ENCODE peak calls at places on chromosomes 1 and 21, in ten cellular contexts. One of them, this sample, is unnamed.

GRCh38 chr1:246689409-246689997 is 34.7 kb upstream of the SCCPDH start:
- DNase-seq in H54: peak; percentile 88
- DNase-seq in activated T-helper 1 cell treated with anti-CD3 and anti-CD28 coated beads, Interleukin-12 subunit alpha, Interleukin-12 subunit beta, Interleukin-2, Interleukin-4 antibody, amounts not matched to agents 30 ng/mL and 10 ng/mL and 1 ng/mL, durations not matched to agents 14 hours and 24 hours and 36 hours: peak; percentile 20
- DNase-seq in nucleus accumbens: peak; percentile 44
- DNase-seq in endothelial cell: peak; percentile 50
- DNase-seq in omental fat pad: no peak
- DNase-seq in mesenchymal stem cell: peak; percentile 74
- DNase-seq in kidney: peak; percentile 83
- DNase-seq in HT1080: peak; percentile 74
- DNase-seq in cerebellar cortex: peak; percentile 82
- DNase-seq in this sample: peak; percentile 55

GRCh38 chr1:246797597-246797996 is 73.4 kb downstream of the SCCPDH start:
- DNase-seq in H54: no peak
- DNase-seq in activated T-helper 1 cell treated with anti-CD3 and anti-CD28 coated beads, Interleukin-12 subunit alpha, Interleukin-12 subunit beta, Interleukin-2, Interleukin-4 antibody, amounts not matched to agents 30 ng/mL and 10 ng/mL and 1 ng/mL, durations not matched to agents 14 hours and 24 hours and 36 hours: no peak
- DNase-seq in nucleus accumbens: no peak
- DNase-seq in endothelial cell: no peak
- DNase-seq in omental fat pad: no peak
- DNase-seq in mesenchymal stem cell: no peak
- DNase-seq in kidney: peak; percentile 29
- DNase-seq in HT1080: no peak
- DNase-seq in cerebellar cortex: no peak
- DNase-seq in this sample: peak; percentile 59

GRCh38 chr1:119363162-119363561 is 5.4 kb upstream of the HAO2 start:
- DNase-seq in H54: no peak
- DNase-seq in activated T-helper 1 cell treated with anti-CD3 and anti-CD28 coated beads, Interleukin-12 subunit alpha, Interleukin-12 subunit beta, Interleukin-2, Interleukin-4 antibody, amounts not matched to agents 30 ng/mL and 10 ng/mL and 1 ng/mL, durations not matched to agents 14 hours and 24 hours and 36 hours: no peak
- DNase-seq in nucleus accumbens: no peak
- DNase-seq in endothelial cell: no peak
- DNase-seq in omental fat pad: no peak
- DNase-seq in mesenchymal stem cell: no peak
- DNase-seq in kidney: no peak
- DNase-seq in HT1080: no peak
- DNase-seq in cerebellar cortex: no peak
- DNase-seq in this sample: no peak

GRCh38 chr1:220877348-220878095 is 1.7 kb upstream of the HLX start:
- DNase-seq in H54: no peak
- DNase-seq in activated T-helper 1 cell treated with anti-CD3 and anti-CD28 coated beads, Interleukin-12 subunit alpha, Interleukin-12 subunit beta, Interleukin-2, Interleukin-4 antibody, amounts not matched to agents 30 ng/mL and 10 ng/mL and 1 ng/mL, durations not matched to agents 14 hours and 24 hours and 36 hours: no peak
- DNase-seq in nucleus accumbens: no peak
- DNase-seq in endothelial cell: no peak
- DNase-seq in omental fat pad: no peak
- DNase-seq in mesenchymal stem cell: peak; percentile 70
- DNase-seq in kidney: no peak
- DNase-seq in HT1080: no peak
- DNase-seq in cerebellar cortex: no peak
- DNase-seq in this sample: no peak

GRCh38 chr1:150018165-150018564 is 7.6 kb upstream of the OTUD7B start:
- DNase-seq in H54: no peak
- DNase-seq in activated T-helper 1 cell treated with anti-CD3 and anti-CD28 coated beads, Interleukin-12 subunit alpha, Interleukin-12 subunit beta, Interleukin-2, Interleukin-4 antibody, amounts not matched to agents 30 ng/mL and 10 ng/mL and 1 ng/mL, durations not matched to agents 14 hours and 24 hours and 36 hours: no peak
- DNase-seq in nucleus accumbens: no peak
- DNase-seq in endothelial cell: no peak
- DNase-seq in omental fat pad: no peak
- DNase-seq in mesenchymal stem cell: no peak
- DNase-seq in kidney: no peak
- DNase-seq in HT1080: no peak
- DNase-seq in cerebellar cortex: no peak
- DNase-seq in this sample: no peak

GRCh38 chr21:45302082-45303061 is 14.7 kb upstream of the POFUT2 start:
- DNase-seq in H54: no peak
- DNase-seq in activated T-helper 1 cell treated with anti-CD3 and anti-CD28 coated beads, Interleukin-12 subunit alpha, Interleukin-12 subunit beta, Interleukin-2, Interleukin-4 antibody, amounts not matched to agents 30 ng/mL and 10 ng/mL and 1 ng/mL, durations not matched to agents 14 hours and 24 hours and 36 hours: peak; percentile 39
- DNase-seq in nucleus accumbens: no peak
- DNase-seq in endothelial cell: no peak
- DNase-seq in omental fat pad: no peak
- DNase-seq in mesenchymal stem cell: no peak
- DNase-seq in kidney: peak; percentile 89
- DNase-seq in HT1080: no peak
- DNase-seq in cerebellar cortex: no peak
- DNase-seq in this sample: no peak

GRCh38 chr1:60265560-60266535 is 192.3 kb upstream of the C1orf87 start:
- DNase-seq in H54: no peak
- DNase-seq in activated T-helper 1 cell treated with anti-CD3 and anti-CD28 coated beads, Interleukin-12 subunit alpha, Interleukin-12 subunit beta, Interleukin-2, Interleukin-4 antibody, amounts not matched to agents 30 ng/mL and 10 ng/mL and 1 ng/mL, durations not matched to agents 14 hours and 24 hours and 36 hours: no peak
- DNase-seq in nucleus accumbens: no peak
- DNase-seq in endothelial cell: no peak
- DNase-seq in omental fat pad: no peak
- DNase-seq in mesenchymal stem cell: no peak
- DNase-seq in kidney: no peak
- DNase-seq in HT1080: peak; percentile 8
- DNase-seq in cerebellar cortex: no peak
- DNase-seq in this sample: no peak

GRCh38 chr1:223531742-223532341 is 133.7 kb downstream of the CAPN8 start:
- DNase-seq in H54: peak; percentile 50
- DNase-seq in activated T-helper 1 cell treated with anti-CD3 and anti-CD28 coated beads, Interleukin-12 subunit alpha, Interleukin-12 subunit beta, Interleukin-2, Interleukin-4 antibody, amounts not matched to agents 30 ng/mL and 10 ng/mL and 1 ng/mL, durations not matched to agents 14 hours and 24 hours and 36 hours: peak; percentile 5
- DNase-seq in nucleus accumbens: peak; percentile 28
- DNase-seq in endothelial cell: peak; percentile 76
- DNase-seq in omental fat pad: peak; percentile 29
- DNase-seq in mesenchymal stem cell: peak; percentile 23
- DNase-seq in kidney: no peak
- DNase-seq in HT1080: peak; percentile 51
- DNase-seq in cerebellar cortex: peak; percentile 61
- DNase-seq in this sample: no peak

GRCh38 chr1:202045699-202046098 is 35.3 kb downstream of the ELF3 start:
- DNase-seq in H54: no peak
- DNase-seq in activated T-helper 1 cell treated with anti-CD3 and anti-CD28 coated beads, Interleukin-12 subunit alpha, Interleukin-12 subunit beta, Interleukin-2, Interleukin-4 antibody, amounts not matched to agents 30 ng/mL and 10 ng/mL and 1 ng/mL, durations not matched to agents 14 hours and 24 hours and 36 hours: no peak
- DNase-seq in nucleus accumbens: no peak
- DNase-seq in endothelial cell: no peak
- DNase-seq in omental fat pad: no peak
- DNase-seq in mesenchymal stem cell: no peak
- DNase-seq in kidney: no peak
- DNase-seq in HT1080: no peak
- DNase-seq in cerebellar cortex: no peak
- DNase-seq in this sample: no peak

GRCh38 chr21:44459712-44460440 is 4.6 kb downstream of the LRRC3 start:
- DNase-seq in H54: no peak
- DNase-seq in activated T-helper 1 cell treated with anti-CD3 and anti-CD28 coated beads, Interleukin-12 subunit alpha, Interleukin-12 subunit beta, Interleukin-2, Interleukin-4 antibody, amounts not matched to agents 30 ng/mL and 10 ng/mL and 1 ng/mL, durations not matched to agents 14 hours and 24 hours and 36 hours: no peak
- DNase-seq in nucleus accumbens: no peak
- DNase-seq in endothelial cell: no peak
- DNase-seq in omental fat pad: no peak
- DNase-seq in mesenchymal stem cell: no peak
- DNase-seq in kidney: no peak
- DNase-seq in HT1080: no peak
- DNase-seq in cerebellar cortex: no peak
- DNase-seq in this sample: no peak

GRCh38 chr1:238517710-238518109 is 627.0 kb upstream of the ZP4 start:
- DNase-seq in H54: no peak
- DNase-seq in activated T-helper 1 cell treated with anti-CD3 and anti-CD28 coated beads, Interleukin-12 subunit alpha, Interleukin-12 subunit beta, Interleukin-2, Interleukin-4 antibody, amounts not matched to agents 30 ng/mL and 10 ng/mL and 1 ng/mL, durations not matched to agents 14 hours and 24 hours and 36 hours: no peak
- DNase-seq in nucleus accumbens: no peak
- DNase-seq in endothelial cell: no peak
- DNase-seq in omental fat pad: no peak
- DNase-seq in mesenchymal stem cell: no peak
- DNase-seq in kidney: no peak
- DNase-seq in HT1080: no peak
- DNase-seq in cerebellar cortex: no peak
- DNase-seq in this sample: no peak

GRCh38 chr1:27872059-27872801 is at the start of gene THEMIS2:
- DNase-seq in H54: peak; percentile 43
- DNase-seq in activated T-helper 1 cell treated with anti-CD3 and anti-CD28 coated beads, Interleukin-12 subunit alpha, Interleukin-12 subunit beta, Interleukin-2, Interleukin-4 antibody, amounts not matched to agents 30 ng/mL and 10 ng/mL and 1 ng/mL, durations not matched to agents 14 hours and 24 hours and 36 hours: peak; percentile 70
- DNase-seq in nucleus accumbens: peak; percentile 42
- DNase-seq in endothelial cell: peak; percentile 76
- DNase-seq in omental fat pad: peak; percentile 44
- DNase-seq in mesenchymal stem cell: peak; percentile 56
- DNase-seq in kidney: peak; percentile 92
- DNase-seq in HT1080: no peak
- DNase-seq in cerebellar cortex: no peak
- DNase-seq in this sample: no peak

GRCh38 chr1:10444248-10444647 is 5.6 kb upstream of the CORT start:
- DNase-seq in H54: no peak
- DNase-seq in activated T-helper 1 cell treated with anti-CD3 and anti-CD28 coated beads, Interleukin-12 subunit alpha, Interleukin-12 subunit beta, Interleukin-2, Interleukin-4 antibody, amounts not matched to agents 30 ng/mL and 10 ng/mL and 1 ng/mL, durations not matched to agents 14 hours and 24 hours and 36 hours: no peak
- DNase-seq in nucleus accumbens: no peak
- DNase-seq in endothelial cell: no peak
- DNase-seq in omental fat pad: no peak
- DNase-seq in mesenchymal stem cell: no peak
- DNase-seq in kidney: no peak
- DNase-seq in HT1080: no peak
- DNase-seq in cerebellar cortex: no peak
- DNase-seq in this sample: no peak

GRCh38 chr1:192792628-192793027 is 16.2 kb upstream of the RGS2 start:
- DNase-seq in H54: no peak
- DNase-seq in activated T-helper 1 cell treated with anti-CD3 and anti-CD28 coated beads, Interleukin-12 subunit alpha, Interleukin-12 subunit beta, Interleukin-2, Interleukin-4 antibody, amounts not matched to agents 30 ng/mL and 10 ng/mL and 1 ng/mL, durations not matched to agents 14 hours and 24 hours and 36 hours: no peak
- DNase-seq in nucleus accumbens: no peak
- DNase-seq in endothelial cell: no peak
- DNase-seq in omental fat pad: no peak
- DNase-seq in mesenchymal stem cell: no peak
- DNase-seq in kidney: no peak
- DNase-seq in HT1080: no peak
- DNase-seq in cerebellar cortex: no peak
- DNase-seq in this sample: no peak

GRCh38 chr1:19209439-19209989 is 552 bp downstream of the UBR4 start:
- DNase-seq in H54: no peak
- DNase-seq in activated T-helper 1 cell treated with anti-CD3 and anti-CD28 coated beads, Interleukin-12 subunit alpha, Interleukin-12 subunit beta, Interleukin-2, Interleukin-4 antibody, amounts not matched to agents 30 ng/mL and 10 ng/mL and 1 ng/mL, durations not matched to agents 14 hours and 24 hours and 36 hours: peak; percentile 44
- DNase-seq in nucleus accumbens: no peak
- DNase-seq in endothelial cell: no peak
- DNase-seq in omental fat pad: no peak
- DNase-seq in mesenchymal stem cell: peak; percentile 73
- DNase-seq in kidney: no peak
- DNase-seq in HT1080: peak; percentile 32
- DNase-seq in cerebellar cortex: peak; percentile 23
- DNase-seq in this sample: peak; percentile 86

GRCh38 chr1:67535474-67535873 is 105.3 kb upstream of the SERBP1 start:
- DNase-seq in H54: peak; percentile 52
- DNase-seq in activated T-helper 1 cell treated with anti-CD3 and anti-CD28 coated beads, Interleukin-12 subunit alpha, Interleukin-12 subunit beta, Interleukin-2, Interleukin-4 antibody, amounts not matched to agents 30 ng/mL and 10 ng/mL and 1 ng/mL, durations not matched to agents 14 hours and 24 hours and 36 hours: peak; percentile 8
- DNase-seq in nucleus accumbens: no peak
- DNase-seq in endothelial cell: peak; percentile 85
- DNase-seq in omental fat pad: peak; percentile 74
- DNase-seq in mesenchymal stem cell: peak; percentile 76
- DNase-seq in kidney: peak; percentile 92
- DNase-seq in HT1080: peak; percentile 73
- DNase-seq in cerebellar cortex: peak; percentile 38
- DNase-seq in this sample: peak; percentile 82

GRCh38 chr1:223547316-223548114 is 118.0 kb downstream of the CAPN8 start:
- DNase-seq in H54: no peak
- DNase-seq in activated T-helper 1 cell treated with anti-CD3 and anti-CD28 coated beads, Interleukin-12 subunit alpha, Interleukin-12 subunit beta, Interleukin-2, Interleukin-4 antibody, amounts not matched to agents 30 ng/mL and 10 ng/mL and 1 ng/mL, durations not matched to agents 14 hours and 24 hours and 36 hours: no peak
- DNase-seq in nucleus accumbens: no peak
- DNase-seq in endothelial cell: no peak
- DNase-seq in omental fat pad: no peak
- DNase-seq in mesenchymal stem cell: no peak
- DNase-seq in kidney: no peak
- DNase-seq in HT1080: no peak
- DNase-seq in cerebellar cortex: no peak
- DNase-seq in this sample: no peak

GRCh38 chr21:45115141-45115540 is 40.8 kb downstream of the ADARB1 start:
- DNase-seq in H54: no peak
- DNase-seq in activated T-helper 1 cell treated with anti-CD3 and anti-CD28 coated beads, Interleukin-12 subunit alpha, Interleukin-12 subunit beta, Interleukin-2, Interleukin-4 antibody, amounts not matched to agents 30 ng/mL and 10 ng/mL and 1 ng/mL, durations not matched to agents 14 hours and 24 hours and 36 hours: no peak
- DNase-seq in nucleus accumbens: no peak
- DNase-seq in endothelial cell: no peak
- DNase-seq in omental fat pad: no peak
- DNase-seq in mesenchymal stem cell: no peak
- DNase-seq in kidney: no peak
- DNase-seq in HT1080: no peak
- DNase-seq in cerebellar cortex: peak; percentile 66
- DNase-seq in this sample: no peak

This sample was measured in lower leg skin.